ENCODE peak calls at places on chromosome 19, in four cellular contexts. P is AG04450, S is body of pancreas, V is tibial nerve. E is an unnamed sample.

GRCh38 chr19:42313096-42313839 is at the start of gene TMEM145:
- DNase-seq in S (peak), P (no peak), V (no peak), E (peak)

GRCh38 chr19:55149078-55150003 is at the start of gene TNNT1:
- DNase-seq in V (no peak), S (no peak), P (no peak), E (no peak)

GRCh38 chr19:18392417-18392816 is 5.0 kb downstream of the LRRC25 start:
- DNase-seq in V (peak), P (no peak), S (peak), E (no peak)

GRCh38 chr19:2014731-2015610 is 543 bp downstream of the BTBD2 start:
- DNase-seq in S (no peak), V (no peak), P (no peak), E (no peak)

GRCh38 chr19:55697698-55698097 is 22.7 kb downstream of the EPN1 start:
- DNase-seq in V (no peak), P (no peak), S (no peak), E (no peak)

GRCh38 chr19:10921199-10921879 is 7.1 kb downstream of the YIPF2 start:
- DNase-seq in S (no peak), V (no peak), P (no peak), E (no peak)

GRCh38 chr19:13441810-13442512 is 64.3 kb downstream of the CACNA1A start:
- DNase-seq in S (peak), V (no peak), P (peak), E (no peak)

GRCh38 chr19:43300206-43300605 is 30.9 kb upstream of the PSG9 start:
- DNase-seq in V (no peak), P (no peak), S (no peak), E (no peak)

GRCh38 chr19:30202060-30202600 is 170.1 kb upstream of the ZNF536 start:
- DNase-seq in S (no peak), V (no peak), P (no peak), E (no peak)

GRCh38 chr19:41089955-41090354 is 1.7 kb downstream of the CYP2A13 start:
- DNase-seq in S (no peak), P (no peak), V (no peak), E (no peak)

GRCh38 chr19:3577741-3578344 is 5.1 kb downstream of the HMG20B start:
- DNase-seq in P (no peak), S (no peak), V (no peak), E (no peak)

GRCh38 chr19:31533114-31533513 is 183.9 kb upstream of the TSHZ3 start:
- DNase-seq in S (no peak), V (no peak), P (no peak), E (no peak)

GRCh38 chr19:48569814-48570213 is 17.8 kb downstream of the SULT2B1 start:
- DNase-seq in S (no peak), V (no peak), P (no peak), E (no peak)

GRCh38 chr19:53328967-53329366 is 4.6 kb upstream of the ZNF845 start:
- DNase-seq in P (no peak), V (no peak), S (peak), E (no peak)

GRCh38 chr19:43743059-43743458 is 11.7 kb downstream of the SMG9 start:
- DNase-seq in S (no peak), V (no peak), P (no peak), E (no peak)

GRCh38 chr19:56983148-56983547 is 136.6 kb upstream of the USP29 start:
- DNase-seq in S (no peak), P (no peak), V (no peak), E (no peak)

GRCh38 chr19:8253678-8254077 is 44.5 kb downstream of the CERS4 start:
- DNase-seq in P (no peak), S (no peak), V (no peak), E (no peak)
- TF ChIP-seq CTCF in P (no peak), S (no peak), V (no peak), E (no peak)

GRCh38 chr19:49801401-49801888 is 11.6 kb downstream of the FUZ start:
- DNase-seq in S (no peak), V (no peak), P (no peak), E (no peak)
- H3K4me3 ChIP-seq in S (no peak), V (peak), P (peak), E (peak)

GRCh38 chr19:46287585-46287984 is 9.3 kb upstream of the HIF3A start:
- DNase-seq in V (no peak), S (no peak), P (no peak), E (no peak)

GRCh38 chr19:46284635-46285034 is 12.2 kb upstream of the HIF3A start:
- DNase-seq in V (no peak), P (no peak), S (no peak), E (no peak)

GRCh38 chr19:46288896-46289588 is 7.8 kb upstream of the HIF3A start:
- DNase-seq in S (peak), V (no peak), P (peak), E (no peak)

GRCh38 chr19:46279177-46279576 is 17.7 kb upstream of the HIF3A start:
- DNase-seq in P (no peak), V (no peak), S (no peak), E (no peak)

DNA sequence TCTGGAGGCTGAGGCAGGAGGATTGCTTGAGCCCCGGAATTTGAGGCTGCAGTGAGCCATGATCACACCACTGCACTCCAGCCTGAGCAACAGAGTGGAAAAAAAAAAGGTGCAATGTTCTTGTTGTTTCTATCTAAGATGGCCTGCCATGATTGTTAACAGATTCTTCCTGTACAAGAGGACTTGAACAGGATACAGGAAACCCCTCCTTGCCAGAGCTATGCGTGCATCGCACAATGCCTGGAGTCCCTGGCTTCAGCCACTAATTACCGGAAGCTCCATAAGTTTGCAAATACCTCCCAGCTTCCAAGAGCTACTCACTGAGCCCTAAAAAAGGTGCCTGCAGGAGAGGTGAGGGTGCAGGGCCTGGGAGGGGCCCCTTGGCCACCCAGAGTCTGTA is 13.1 kb upstream of the HIF3A start:
- DNase-seq in P (no peak), V (no peak), S (no peak), E (no peak)
- H3K27ac ChIP-seq in P (no peak), V (peak), S (no peak), E (no peak)

DNA sequence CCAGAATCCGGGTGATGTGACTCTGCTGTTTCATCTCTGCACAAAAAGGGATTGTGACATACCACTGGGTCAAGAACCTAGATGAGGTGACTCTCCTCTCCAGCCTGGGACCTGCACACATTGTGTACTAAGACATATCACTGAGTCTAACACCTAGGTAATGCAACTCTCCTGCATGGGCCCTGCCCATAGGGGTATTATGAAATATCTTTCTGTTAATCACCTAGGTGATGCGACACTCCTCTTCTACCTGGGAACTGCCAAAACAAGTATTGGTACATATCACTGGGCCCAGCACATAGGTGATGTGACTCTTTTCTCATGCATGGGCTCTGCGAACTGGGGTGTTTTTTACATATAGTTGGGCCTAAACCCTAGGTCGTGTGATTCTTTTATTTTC is 35.5 kb upstream of the ZNF254 start:
- DNase-seq in V (no peak), P (no peak), S (no peak), E (no peak)
- TF ChIP-seq CTCF in V (no peak), P (no peak), S (no peak), E (no peak)

GRCh38 chr19:5578094-5578846 is 10.5 kb upstream of the TINCR start:
- DNase-seq in S (peak), V (peak), P (peak), E (peak)
- H3K4me3 ChIP-seq in S (no peak), V (no peak), P (peak), E (peak)

DNA sequence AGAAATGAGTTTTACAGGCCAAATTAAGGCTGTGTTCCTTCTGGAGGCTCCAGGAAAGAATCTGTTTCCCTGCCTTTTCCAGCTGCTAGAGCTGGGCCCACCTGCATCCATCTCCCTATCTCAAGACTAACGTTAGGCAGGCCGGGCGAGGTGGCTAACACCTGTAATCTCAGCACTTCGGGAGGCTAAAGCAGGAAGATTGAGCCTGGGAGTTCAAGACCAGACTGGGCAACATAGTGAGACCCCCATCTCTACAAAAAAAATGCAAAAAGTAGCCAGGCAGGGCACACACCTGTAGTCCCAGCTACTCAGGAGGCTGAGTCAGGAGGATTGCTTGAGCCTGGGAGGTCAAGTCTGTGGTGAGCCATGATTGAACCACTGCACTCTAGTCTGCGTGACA is 14.6 kb downstream of the HIF3A start:
- DNase-seq in V (no peak), S (no peak), P (no peak), E (no peak)
- H3K27ac ChIP-seq in V (peak), S (no peak), P (no peak), E (no peak)

GRCh38 chr19:37654833-37655688 is at the start of gene ZFP30:
- DNase-seq in V (peak), S (peak), P (peak), E (peak)
- TF ChIP-seq CTCF in V (no peak), S (no peak), P (no peak), E (no peak)

DNA sequence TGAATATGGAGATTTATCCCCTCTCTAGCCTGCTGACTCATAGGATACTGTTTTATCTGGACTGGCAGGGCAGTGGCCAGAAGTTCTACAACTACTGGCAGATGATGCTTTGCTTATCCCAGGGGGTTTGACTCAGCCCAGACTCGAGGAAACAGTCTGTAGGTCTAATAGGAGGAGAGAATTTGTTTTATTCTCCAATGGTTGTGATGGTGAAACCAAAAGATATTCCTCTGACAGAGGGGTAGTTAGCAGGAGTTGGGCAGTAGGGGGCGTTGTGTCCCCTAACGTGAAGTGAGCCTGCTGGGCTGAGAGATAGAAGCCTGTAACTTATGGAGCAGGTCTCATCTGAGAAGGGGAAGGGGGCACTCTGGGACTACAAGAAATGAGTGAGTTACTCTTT is 74.9 kb downstream of the WTIP start:
- DNase-seq in S (peak), V (peak), P (no peak), E (peak)
- H3K4me3 ChIP-seq in S (no peak), V (no peak), P (no peak), E (no peak)